ENCODE peak calls at places on chromosomes 3 and 15, in four cellular contexts. K is prostate gland, F is heart left ventricle, J is dorsolateral prefrontal cortex. P is an unnamed sample.

GRCh38 chr3:30035935-30036567 is 570.4 kb upstream of the TGFBR2 start:
- DNase-seq in K (no peak), F (no peak), J (no peak), P (no peak)

GRCh38 chr3:81916890-81917289 is 155.4 kb upstream of the GBE1 start:
- DNase-seq in K (no peak), F (no peak), J (no peak), P (no peak)

GRCh38 chr3:144737281-144737680 is 765.7 kb downstream of the DIPK2A start:
- DNase-seq in K (no peak), F (no peak), J (no peak), P (no peak)

GRCh38 chr3:173690542-173690941 is 293.0 kb downstream of the NLGN1 start:
- DNase-seq in K (no peak), F (no peak), J (no peak), P (no peak)

GRCh38 chr3:13111173-13111873 is 38.1 kb upstream of the IQSEC1 start:
- DNase-seq in K (peak; percentile 84), F (no peak), J (peak; percentile 8), P (no peak)

GRCh38 chr3:128442070-128442469 is 24.6 kb downstream of the DNAJB8 start:
- DNase-seq in K (no peak), F (no peak), J (no peak), P (no peak)

GRCh38 chr15:28111552-28111951 is 12.4 kb upstream of the OCA2 start:
- DNase-seq in K (no peak), F (no peak), J (no peak), P (no peak)

GRCh38 chr3:135965129-135965505 is 411 bp upstream of the PPP2R3A start:
- DNase-seq in K (no peak), F (no peak), J (no peak), P (no peak)

GRCh38 chr3:36418296-36418695 is 38.0 kb downstream of the STAC start:
- DNase-seq in K (no peak), F (no peak), J (no peak), P (no peak)

GRCh38 chr3:12177131-12177530 is 18.4 kb upstream of the TIMP4 start:
- DNase-seq in K (no peak), F (no peak), J (no peak), P (no peak)

GRCh38 chr3:114649331-114649730 is 355.5 kb downstream of the TIGIT start:
- DNase-seq in K (no peak), F (no peak), J (no peak), P (no peak)
- H3K4me3 ChIP-seq in K (no peak overlapping the region), F (no peak overlapping the region), J (no peak overlapping the region), P (no peak overlapping the region)

DNA sequence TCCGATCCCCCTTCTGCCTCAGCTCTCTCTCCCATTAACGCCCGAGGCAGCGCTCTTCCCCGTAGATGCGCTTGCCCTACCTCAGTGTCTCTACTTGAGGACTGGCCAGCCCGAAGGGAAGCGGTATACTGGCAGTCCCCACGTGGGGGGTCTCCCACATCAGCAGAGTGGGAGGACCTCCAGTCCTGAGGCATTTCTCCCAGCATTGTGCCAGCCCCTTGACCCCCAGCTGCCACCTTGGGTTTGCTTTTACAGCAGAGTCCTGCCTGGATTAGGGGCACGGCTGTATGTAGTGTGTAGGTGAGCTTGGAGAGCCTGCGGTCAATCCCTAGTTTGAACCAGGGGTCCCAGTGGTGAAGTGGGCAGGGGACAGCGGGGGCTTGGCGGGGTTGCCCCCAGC is 767 bp downstream of the SEMA3F start:
- DNase-seq in K (no peak), F (no peak), J (no peak), P (no peak)
- H3K4me3 ChIP-seq in K (peak overlapping the region; percentile 66), F (peak overlapping the region; percentile 57), J (peak overlapping the region; percentile 51), P (no peak overlapping the region)

GRCh38 chr15:89747708-89748682 is 3.1 kb downstream of the MESP1 start:
- DNase-seq in K (no peak), F (no peak), J (no peak), P (no peak)
- H3K4me3 ChIP-seq in K (peak overlapping the region; percentile 19), F (no peak overlapping the region), J (no peak overlapping the region), P (no peak overlapping the region)

GRCh38 chr3:48738926-48739616 is 22.1 kb upstream of the IP6K2 start:
- DNase-seq in K (peak; percentile 64), F (peak; percentile 60), J (no peak), P (no peak)
- H3K4me3 ChIP-seq in K (no peak overlapping the region), F (no peak overlapping the region), J (no peak overlapping the region), P (peak overlapping the region; percentile 55)

DNA sequence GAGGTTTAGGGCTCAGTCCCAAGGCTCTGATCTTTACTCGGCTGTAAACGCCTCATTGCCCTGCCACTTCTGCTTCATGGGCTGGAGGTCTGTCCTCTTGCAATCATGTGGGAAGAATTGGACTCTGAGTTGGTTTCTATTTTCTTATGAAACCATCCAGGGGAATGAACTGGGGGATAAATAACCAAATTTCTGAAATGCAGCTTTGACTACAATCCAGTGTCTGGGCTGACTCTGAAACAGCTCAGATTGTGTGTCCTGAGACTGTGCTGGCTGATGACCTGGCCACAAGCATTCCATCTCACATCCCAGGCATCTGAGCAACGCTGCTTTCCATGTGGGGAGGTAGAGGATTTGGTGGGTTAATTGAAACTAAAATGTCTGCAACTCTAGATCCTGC is 71.0 kb upstream of the GALNT15 start:
- DNase-seq in K (no peak), F (no peak), J (no peak), P (no peak)
- H3K4me3 ChIP-seq in K (no peak overlapping the region), F (no peak overlapping the region), J (no peak overlapping the region), P (no peak overlapping the region)